ENCODE peak calls at places on chromosome 1, in six cellular contexts. W is esophagus squamous epithelium, C is AG04450, D is adrenal gland, Z is heart right ventricle, O is HCT116. T is an unnamed sample.
A peak's percentile ranks its signal among the peaks of the same experiment; 100 is the strongest.

GRCh38 chr1:195065437-195065836 is 1542.8 kb downstream of the KCNT2 start:
- DNase-seq in W (no peak), C (no peak), D (no peak), Z (no peak), O (no peak), T (no peak)

GRCh38 chr1:39230261-39231190 is 26.0 kb downstream of the MACF1 start:
- DNase-seq in W (no peak), C (no peak), D (peak; percentile 35), Z (no peak), O (no peak), T (peak; percentile 24)

GRCh38 chr1:220189750-220190347 is 82.4 kb downstream of the RAB3GAP2 start:
- DNase-seq in W (no peak), C (no peak), D (no peak), Z (no peak), O (peak; percentile 23), T (no peak)

GRCh38 chr1:226002667-226003501 is 3.7 kb upstream of the SDE2 start:
- DNase-seq in W (no peak), C (no peak), D (peak; percentile 52), Z (peak; percentile 62), O (peak; percentile 46), T (no peak)

GRCh38 chr1:3770047-3770765 is 2.3 kb upstream of the SMIM1 start:
- DNase-seq in W (no peak), C (no peak), D (no peak), Z (no peak), O (no peak), T (no peak)

GRCh38 chr1:30977105-30977504 is 68.5 kb upstream of the SDC3 start:
- DNase-seq in W (no peak), C (peak; percentile 23), D (no peak), Z (no peak), O (no peak), T (no peak)

GRCh38 chr1:180939072-180939705 is 26.5 kb downstream of the KIAA1614 start:
- DNase-seq in W (no peak), C (no peak), D (no peak), Z (no peak), O (no peak), T (no peak)

GRCh38 chr1:155125511-155125945 is 2.1 kb upstream of the EFNA1 start:
- DNase-seq in W (no peak), C (no peak), D (no peak), Z (no peak), O (no peak), T (no peak)

GRCh38 chr1:31943546-31944184 is 5.5 kb upstream of the PTP4A2 start:
- DNase-seq in W (no peak), C (no peak), D (no peak), Z (no peak), O (no peak), T (no peak)

GRCh38 chr1:33349081-33349759 is 28.3 kb upstream of the A3GALT2 start:
- DNase-seq in W (no peak), C (no peak), D (peak; percentile 68), Z (peak; percentile 58), O (no peak), T (no peak)

GRCh38 chr1:232602622-232603021 is 27.3 kb downstream of the SIPA1L2 start:
- DNase-seq in W (no peak), C (no peak), D (no peak), Z (no peak), O (no peak), T (no peak)
- TF ChIP-seq CTCF in W (no peak), C (peak; percentile 17), D (no peak), Z (peak; percentile 12), O (peak; percentile 32), T (no peak)

GRCh38 chr1:17723684-17724083 is 31.4 kb upstream of the ACTL8 start:
- DNase-seq in W (no peak), C (no peak), D (no peak), Z (no peak), O (no peak), T (no peak)

GRCh38 chr1:17724150-17724549 is 31.0 kb upstream of the ACTL8 start:
- DNase-seq in W (no peak), C (no peak), D (no peak), Z (no peak), O (no peak), T (no peak)

GRCh38 chr1:17728123-17728522 is 27.0 kb upstream of the ACTL8 start:
- DNase-seq in W (no peak), C (no peak), D (no peak), Z (no peak), O (no peak), T (no peak)

GRCh38 chr1:17725084-17725718 is 29.9 kb upstream of the ACTL8 start:
- DNase-seq in W (no peak), C (no peak), D (no peak), Z (no peak), O (peak; percentile 44), T (no peak)

GRCh38 chr1:17725811-17726582 is 29.1 kb upstream of the ACTL8 start:
- DNase-seq in W (no peak), C (no peak), D (no peak), Z (no peak), O (no peak), T (no peak)
- TF ChIP-seq CTCF in W (no peak), C (peak; percentile 3), D (no peak), Z (no peak), O (no peak), T (no peak)

DNA sequence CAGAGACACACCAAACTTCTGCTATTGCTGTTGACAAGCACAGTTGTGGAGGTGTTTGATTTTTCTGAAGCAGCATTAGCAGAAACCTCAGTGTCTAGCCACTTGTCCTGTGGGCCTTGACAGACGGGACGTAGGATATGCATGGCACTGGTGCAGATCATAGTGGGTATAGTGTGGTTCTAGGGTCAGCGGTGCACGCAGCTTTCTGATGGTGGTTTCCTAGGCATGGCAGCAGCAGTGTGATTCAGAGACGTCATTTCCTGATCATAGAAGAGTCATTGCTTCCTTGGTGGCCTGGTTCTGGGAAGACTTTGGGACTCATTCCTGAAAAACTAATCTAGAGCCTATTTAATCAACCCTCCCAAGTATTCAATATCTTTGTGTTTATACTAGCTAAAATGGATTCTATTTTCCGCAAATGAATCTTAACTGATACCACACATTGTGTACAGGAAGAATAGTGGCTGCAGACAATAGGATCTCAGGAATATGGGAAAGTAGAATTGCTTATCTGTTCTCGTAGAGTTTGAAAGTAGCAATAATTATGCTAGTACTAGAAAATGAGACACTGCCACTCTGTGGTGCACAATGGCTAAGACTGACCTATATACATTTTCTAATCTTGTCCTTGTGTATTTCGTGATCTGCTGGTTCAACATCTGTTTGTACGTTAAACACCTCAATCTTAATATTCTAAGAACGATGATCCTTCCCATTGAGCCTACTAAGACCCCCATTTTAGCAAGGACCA is 2.8 kb upstream of the USP1 start:
- DNase-seq in W (no peak), C (no peak), D (no peak), Z (no peak), O (no peak), T (no peak)
- TF ChIP-seq CTCF in W (no peak), C (peak; percentile 8), D (no peak), Z (no peak), O (peak; percentile 24), T (no peak)

DNA sequence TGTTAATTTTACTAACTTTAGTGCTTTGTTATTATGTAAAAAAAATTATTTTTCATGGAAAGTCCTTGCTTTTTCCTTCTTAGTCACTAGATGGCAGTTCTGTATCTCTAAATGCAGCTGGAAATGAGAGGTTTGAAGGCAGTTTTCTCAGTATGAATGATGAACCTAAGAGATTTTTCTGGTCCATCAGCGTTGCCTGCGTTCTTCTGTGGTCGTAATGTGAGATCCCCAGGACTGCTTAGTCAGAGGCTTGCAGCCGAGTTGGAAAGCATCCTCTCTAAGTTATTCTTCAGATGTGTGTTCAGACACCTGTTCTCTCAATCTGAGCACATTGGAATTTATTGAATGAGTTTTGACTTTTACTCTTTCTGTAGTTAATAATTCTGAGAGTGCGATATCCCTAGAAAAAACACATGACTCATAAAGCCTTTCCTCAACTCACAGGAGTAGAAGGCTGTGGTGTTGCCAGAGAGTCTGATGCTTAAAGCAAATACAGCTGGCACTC is 99.2 kb downstream of the FMN2 start:
- DNase-seq in W (no peak), C (peak; percentile 98), D (peak; percentile 17), Z (no peak), O (no peak), T (no peak)
- TF ChIP-seq CTCF in W (no peak), C (peak; percentile 78), D (peak; percentile 49), Z (peak; percentile 35), O (peak; percentile 14), T (no peak)

DNA sequence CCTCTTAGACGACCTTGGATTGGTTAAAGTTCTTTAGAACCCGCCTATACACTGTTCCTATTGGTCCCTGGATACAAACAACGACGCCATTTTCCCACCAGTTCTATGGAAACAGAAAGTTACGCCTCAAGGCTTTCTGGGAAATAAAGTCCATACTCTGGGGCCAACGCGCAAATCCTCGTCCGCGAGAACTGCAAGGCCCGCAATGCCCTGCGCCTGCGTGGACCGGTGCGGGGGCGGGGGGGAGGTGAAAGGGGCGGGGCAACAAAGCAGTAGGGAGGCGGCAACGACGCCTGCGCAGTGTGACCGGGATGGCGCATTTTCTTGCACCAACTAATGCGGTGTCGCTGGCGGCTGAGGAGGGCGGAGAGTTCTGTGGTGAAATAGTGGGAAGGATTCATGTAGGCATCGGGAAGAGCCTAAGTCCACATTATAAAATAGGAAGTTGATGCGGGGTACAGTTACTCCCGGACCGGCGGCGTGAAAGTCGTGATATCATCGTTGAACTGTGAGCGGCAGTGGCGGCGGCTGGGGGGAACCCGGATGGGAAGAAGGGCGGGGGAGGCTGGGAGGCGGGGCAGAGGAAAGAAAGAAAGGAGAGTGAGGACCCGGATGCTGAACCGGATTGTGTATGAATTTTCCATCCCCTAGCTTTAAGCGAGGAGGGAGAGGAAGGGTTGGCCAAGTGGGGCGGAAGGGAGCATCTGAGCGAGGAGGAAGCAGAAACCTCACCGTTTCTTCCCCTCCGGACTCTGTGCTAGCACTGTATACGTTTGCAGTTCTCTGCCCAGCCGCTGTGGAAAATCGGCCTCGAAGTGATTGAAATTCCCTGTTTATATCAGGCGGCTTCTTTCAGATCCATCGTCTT is at the start of gene GGPS1:
- DNase-seq in W (peak; percentile 93), C (peak; percentile 100), D (peak; percentile 97), Z (peak; percentile 98), O (peak; percentile 100), T (peak; percentile 90)
- TF ChIP-seq CTCF in W (no peak), C (peak; percentile 44), D (no peak), Z (no peak), O (peak; percentile 20), T (no peak)

GRCh38 chr1:54323324-54323739 is 82.9 kb downstream of the SSBP3 start:
- DNase-seq in W (no peak), C (no peak), D (no peak), Z (no peak), O (no peak), T (no peak)
- TF ChIP-seq CTCF in W (no peak), C (peak; percentile 18), D (no peak), Z (peak; percentile 22), O (no peak), T (no peak)